ENCODE peak calls at places on chromosomes 7 and 10, in ten cellular contexts. K is mammary epithelial cell; U is pancreas; G is NB4; Z is astrocyte; N is foreskin fibroblast; E is right lobe of liver; B is CD8-positive, alpha-beta T cell; I is prostate gland; O is HL-60. C is an unnamed sample.
A peak's percentile ranks its signal among the peaks of the same experiment; 100 is the strongest.

GRCh38 chr10:94760586-94761178 is 1.8 kb upstream of the CYP2C19 start:
- DNase-seq in K (no peak), U (no peak), G (no peak), Z (no peak), N (no peak), E (no peak), B (no peak), I (no peak), O (no peak), C (no peak)

GRCh38 chr10:24849051-24849450 is 103.4 kb downstream of the PRTFDC1 start:
- DNase-seq in K (no peak), U (no peak), G (no peak), Z (peak; percentile 41), N (no peak), E (no peak), B (no peak), I (no peak), O (no peak), C (no peak)

GRCh38 chr10:90138844-90139243 is 437.5 kb downstream of the KIF20B start:
- DNase-seq in K (no peak), U (no peak), G (peak; percentile 22), Z (no peak), N (peak; percentile 49), E (no peak), B (no peak), I (no peak), O (no peak), C (no peak)

GRCh38 chr7:140551334-140552239 is 72.3 kb upstream of the MKRN1 start:
- DNase-seq in K (no peak), U (no peak), G (no peak), Z (no peak), N (no peak), E (no peak), B (no peak), I (no peak), O (no peak), C (no peak)

GRCh38 chr7:18408461-18408860 is 87.1 kb upstream of the HDAC9 start:
- DNase-seq in K (peak; percentile 24), U (no peak), G (no peak), Z (peak; percentile 91), N (peak; percentile 92), E (no peak), B (no peak), I (no peak), O (no peak), C (no peak)

GRCh38 chr7:105652359-105652993 is 71.2 kb upstream of the EFCAB10 start:
- DNase-seq in K (peak; percentile 43), U (peak; percentile 64), G (peak; percentile 75), Z (peak; percentile 30), N (peak; percentile 88), E (peak; percentile 82), B (peak; percentile 70), I (peak; percentile 63), O (peak; percentile 24), C (peak; percentile 87)

GRCh38 chr7:128831994-128832879 is 2.0 kb downstream of the FLNC start:
- DNase-seq in K (no peak), U (no peak), G (peak; percentile 84), Z (peak; percentile 45), N (peak; percentile 70), E (no peak), B (no peak), I (no peak), O (no peak), C (no peak)

GRCh38 chr10:128324058-128324457 is 197.8 kb upstream of the MKI67 start:
- DNase-seq in K (no peak), U (no peak), G (peak; percentile 31), Z (no peak), N (no peak), E (peak; percentile 71), B (no peak), I (peak; percentile 49), O (no peak), C (no peak)

GRCh38 chr7:2811476-2812118 is 32.5 kb downstream of the GNA12 start:
- DNase-seq in K (peak; percentile 41), U (no peak), G (peak; percentile 67), Z (no peak), N (no peak), E (peak; percentile 74), B (no peak), I (no peak), O (no peak), C (no peak)

GRCh38 chr7:80216996-80217842 is 82.6 kb downstream of the GNAI1 start:
- DNase-seq in K (no peak), U (no peak), G (no peak), Z (no peak), N (no peak), E (no peak), B (no peak), I (no peak), O (no peak), C (no peak)

GRCh38 chr7:158530800-158531609 is 56.6 kb downstream of the PTPRN2 start:
- DNase-seq in K (no peak), U (no peak), G (no peak), Z (no peak), N (no peak), E (no peak), B (no peak), I (no peak), O (no peak), C (no peak)

GRCh38 chr10:15504101-15504840 is 133.2 kb upstream of the FAM171A1 start:
- DNase-seq in K (no peak), U (no peak), G (no peak), Z (no peak), N (peak; percentile 57), E (no peak), B (no peak), I (no peak), O (no peak), C (no peak)
- H3K4me3 ChIP-seq in K (no peak overlapping the region), U (no peak overlapping the region), G (no peak overlapping the region), Z (no peak overlapping the region), N (peak overlapping the region; percentile 47), E (no peak overlapping the region), B (no peak overlapping the region), I (no peak overlapping the region), O (no peak overlapping the region), C (no peak overlapping the region)

DNA sequence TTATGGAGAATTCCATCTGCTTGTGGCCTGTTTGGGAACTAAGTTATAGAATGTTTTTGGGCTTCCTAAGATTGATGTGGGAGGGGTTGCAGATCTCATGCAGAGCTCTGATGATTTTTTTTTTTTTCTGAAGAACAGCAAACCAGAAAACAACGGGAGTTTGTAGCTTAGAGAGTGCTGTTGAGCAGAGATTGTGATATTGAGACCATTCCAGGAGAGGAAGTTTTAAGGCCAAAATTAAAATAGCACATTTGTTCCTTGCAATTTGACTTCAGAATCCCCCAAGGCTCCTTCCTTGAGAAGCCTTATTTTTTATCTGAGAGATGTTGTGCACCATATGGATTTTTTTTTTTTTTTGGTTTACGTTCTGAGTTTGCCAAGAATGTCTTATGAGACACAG is 159.5 kb upstream of the NRP1 start:
- DNase-seq in K (no peak), U (no peak), G (no peak), Z (no peak), N (no peak), E (no peak), B (no peak), I (no peak), O (no peak), C (no peak)
- TF ChIP-seq CTCF in K (no peak), U (no peak), G (no peak), Z (no peak), N (no peak), E (no peak), B (no peak), I (no peak), O (no peak), C (no peak)

DNA sequence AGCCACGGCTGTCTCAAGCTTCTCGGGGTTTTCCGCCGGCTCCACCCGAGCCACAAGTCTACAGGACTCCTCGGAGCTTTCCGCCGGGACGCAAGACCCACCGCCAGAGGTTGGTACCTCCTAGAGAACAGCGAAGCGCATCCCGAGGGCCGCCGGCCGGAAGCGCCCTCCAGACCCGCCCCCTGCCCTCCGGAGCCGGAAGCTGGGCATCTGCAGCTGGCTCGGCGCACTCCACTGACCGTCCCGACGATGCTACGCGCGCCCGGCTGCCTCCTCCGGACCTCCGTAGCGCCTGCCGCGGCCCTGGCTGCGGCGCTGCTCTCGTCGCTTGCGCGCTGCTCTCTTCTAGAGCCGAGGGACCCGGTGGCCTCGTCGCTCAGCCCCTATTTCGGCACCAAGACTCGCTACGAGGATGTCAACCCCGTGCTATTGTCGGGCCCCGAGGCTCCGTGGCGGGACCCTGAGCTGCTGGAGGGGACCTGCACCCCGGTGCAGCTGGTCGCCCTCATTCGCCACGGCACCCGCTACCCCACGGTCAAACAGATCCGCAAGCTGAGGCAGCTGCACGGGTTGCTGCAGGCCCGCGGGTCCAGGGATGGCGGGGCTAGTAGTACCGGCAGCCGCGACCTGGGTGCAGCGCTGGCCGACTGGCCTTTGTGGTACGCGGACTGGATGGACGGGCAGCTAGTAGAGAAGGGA is at the start of gene MINPP1:
- DNase-seq in K (peak; percentile 89), U (peak; percentile 68), G (peak; percentile 94), Z (peak; percentile 80), N (peak; percentile 94), E (peak; percentile 88), B (peak; percentile 71), I (peak; percentile 59), O (peak; percentile 57), C (peak; percentile 76)
- H3K4me3 ChIP-seq in K (peak within 1 kb of the TSS; percentile 71), U (peak within 1 kb of the TSS; percentile 95), G (peak within 1 kb of the TSS; percentile 90), Z (peak within 1 kb of the TSS; percentile 72), N (peak within 1 kb of the TSS; percentile 83), E (peak within 1 kb of the TSS; percentile 95), B (peak within 1 kb of the TSS; percentile 94), I (peak within 1 kb of the TSS; percentile 77), O (peak within 1 kb of the TSS; percentile 94), C (peak within 1 kb of the TSS; percentile 93)

GRCh38 chr7:134947329-134947728 is 39.0 kb upstream of the AGBL3 start:
- DNase-seq in K (no peak), U (no peak), G (no peak), Z (no peak), N (no peak), E (peak; percentile 19), B (no peak), I (no peak), O (no peak), C (no peak)

GRCh38 chr7:134948246-134948645 is 38.1 kb upstream of the AGBL3 start:
- DNase-seq in K (no peak), U (no peak), G (no peak), Z (no peak), N (no peak), E (no peak), B (no peak), I (no peak), O (no peak), C (no peak)

GRCh38 chr7:134947831-134948230 is 38.5 kb upstream of the AGBL3 start:
- DNase-seq in K (no peak), U (no peak), G (no peak), Z (no peak), N (no peak), E (no peak), B (no peak), I (no peak), O (no peak), C (no peak)

GRCh38 chr7:134948736-134949135 is 37.6 kb upstream of the AGBL3 start:
- DNase-seq in K (no peak), U (no peak), G (no peak), Z (no peak), N (peak; percentile 63), E (no peak), B (no peak), I (no peak), O (no peak), C (no peak)

DNA sequence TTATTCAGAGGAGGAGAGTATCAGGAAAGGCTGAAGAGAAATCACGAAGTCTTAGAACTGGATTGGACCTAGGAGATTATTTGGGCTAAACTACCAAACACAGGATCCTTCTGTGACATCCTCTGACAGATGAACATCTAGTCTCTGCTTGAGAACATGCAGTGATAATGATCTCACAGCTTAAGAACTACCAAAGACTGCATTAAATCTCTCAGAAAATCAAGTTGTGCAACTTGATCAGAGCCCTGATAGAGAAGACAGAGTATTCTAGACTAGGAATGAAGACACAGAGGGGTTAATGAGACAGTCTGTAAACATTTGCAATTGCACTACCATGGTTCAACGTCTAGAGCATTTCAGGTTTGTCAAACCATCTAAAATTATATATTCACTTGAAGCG is 37.1 kb upstream of the AGBL3 start:
- DNase-seq in K (no peak), U (no peak), G (no peak), Z (no peak), N (no peak), E (no peak), B (no peak), I (no peak), O (no peak), C (no peak)
- TF ChIP-seq CTCF in K (no peak), U (no peak), G (no peak), Z (no peak), N (no peak), E (no peak), B (no peak), I (no peak), O (no peak), C (no peak)

C was measured in stomach.